ENCODE peak calls at places on chromosomes 13 and 19, in four cellular contexts. A, Q, C and I are unnamed samples.

GRCh38 chr19:38392707-38393308 is 4.3 kb downstream of the SPRED3 start:
- DNase-seq in A (no peak), Q (no peak), C (no peak), I (no peak)

GRCh38 chr13:111857336-111857735 is 209.6 kb upstream of the SOX1 start:
- DNase-seq in A (no peak), Q (no peak), C (no peak), I (no peak)

GRCh38 chr19:48648134-48648533 is 2.1 kb upstream of the CA11 start:
- DNase-seq in A (no peak), Q (no peak), C (no peak), I (no peak)

GRCh38 chr13:99398916-99399622 is 91.9 kb upstream of the GPR183 start:
- DNase-seq in A (no peak), Q (no peak), C (no peak), I (no peak)

GRCh38 chr13:80975903-80976302 is 635.0 kb upstream of the SPRY2 start:
- DNase-seq in A (no peak), Q (no peak), C (no peak), I (no peak)

GRCh38 chr13:102707465-102707864 is 12.6 kb upstream of the METTL21C start:
- DNase-seq in A (peak; percentile 16), Q (peak; percentile 90), C (no peak), I (no peak)

GRCh38 chr19:55441692-55442321 is 1.3 kb downstream of the SHISA7 start:
- DNase-seq in A (no peak), Q (no peak), C (no peak), I (no peak)

GRCh38 chr13:35378939-35379338 is 97.5 kb downstream of the MAB21L1 start:
- DNase-seq in A (no peak), Q (no peak), C (no peak), I (no peak)

GRCh38 chr19:5958074-5958850 is 19.7 kb downstream of the RANBP3 start:
- DNase-seq in A (no peak), Q (no peak), C (no peak), I (no peak)

GRCh38 chr19:5108123-5108613 is 139.3 kb downstream of the KDM4B start:
- DNase-seq in A (no peak), Q (no peak), C (no peak), I (no peak)

GRCh38 chr13:46315036-46315435 is 72.0 kb downstream of the RUBCNL start:
- DNase-seq in A (no peak), Q (no peak), C (no peak), I (no peak)

GRCh38 chr19:17847538-17848366 is at the start of gene JAK3:
- DNase-seq in A (peak; percentile 19), Q (no peak), C (peak; percentile 92), I (peak; percentile 74)

GRCh38 chr19:53333071-53333465 is 481 bp upstream of the ZNF845 start:
- DNase-seq in A (no peak), Q (no peak), C (peak; percentile 22), I (peak; percentile 63)

GRCh38 chr19:35375505-35376307 is 4.8 kb downstream of the GPR42 start:
- DNase-seq in A (no peak), Q (no peak), C (no peak), I (no peak)

GRCh38 chr19:40317338-40317737 is 30.9 kb downstream of the C19orf47 start:
- DNase-seq in A (no peak), Q (no peak), C (no peak), I (no peak)

GRCh38 chr13:99971576-99972189 is at the start of gene ZIC5:
- DNase-seq in A (no peak), Q (no peak), C (no peak), I (no peak)

GRCh38 chr13:21458457-21458815 is 667 bp downstream of the ZDHHC20 start:
- DNase-seq in A (no peak), Q (no peak), C (peak; percentile 49), I (peak; percentile 63)

GRCh38 chr13:66886248-66886647 is 343.9 kb downstream of the PCDH9 start:
- DNase-seq in A (peak; percentile 92), Q (no peak), C (no peak), I (peak; percentile 5)

GRCh38 chr19:4636151-4636717 is 3.1 kb upstream of the TNFAIP8L1 start:
- DNase-seq in A (no peak), Q (no peak), C (peak; percentile 77), I (peak; percentile 81)

GRCh38 chr13:25752957-25753540 is 298.8 kb downstream of the SHISA2 start:
- DNase-seq in A (no peak), Q (no peak), C (no peak), I (peak; percentile 63)

GRCh38 chr13:24149306-24150032 is 11.1 kb upstream of the SPATA13 start:
- DNase-seq in A (no peak), Q (no peak), C (no peak), I (no peak)

GRCh38 chr19:49791776-49792445 is 21.2 kb downstream of the FUZ start:
- DNase-seq in A (no peak), Q (no peak), C (no peak), I (no peak)

GRCh38 chr13:59099182-59099950 is 1064.4 kb downstream of the DIAPH3 start:
- DNase-seq in A (no peak), Q (no peak), C (no peak), I (no peak)

GRCh38 chr13:44685641-44686040 is 109.5 kb upstream of the TSC22D1 start:
- DNase-seq in A (no peak), Q (no peak), C (no peak), I (peak; percentile 36)

GRCh38 chr19:37977391-37977790 is 70.4 kb downstream of the SIPA1L3 start:
- DNase-seq in A (no peak), Q (no peak), C (no peak), I (no peak)

GRCh38 chr13:95704510-95704909 is 27.6 kb downstream of the DNAJC3 start:
- DNase-seq in A (no peak), Q (no peak), C (no peak), I (no peak)

GRCh38 chr13:30727491-30728350 is 7.6 kb upstream of the ALOX5AP start:
- DNase-seq in A (no peak), Q (no peak), C (no peak), I (no peak)

GRCh38 chr13:47890146-47890814 is 110.8 kb downstream of the SUCLA2 start:
- DNase-seq in A (no peak), Q (no peak), C (no peak), I (peak; percentile 53)

GRCh38 chr19:1315470-1316166 is 29.9 kb downstream of the EFNA2 start:
- DNase-seq in A (peak; percentile 54), Q (no peak), C (peak; percentile 13), I (peak; percentile 29)

GRCh38 chr13:21749410-21749809 is 78.5 kb downstream of the FGF9 start:
- DNase-seq in A (no peak), Q (no peak), C (no peak), I (no peak)